ENCODE peak calls at places on chromosomes 3 and 15, in eight cellular contexts. X, P, E, H, I, V, Z and T are unnamed samples.

GRCh38 chr15:75138016-75138999 is 63.4 kb upstream of the C15orf39 start:
- DNase-seq in X (no peak), P (no peak), E (no peak), H (no peak), I (no peak), V (no peak), Z (no peak), T (no peak)

GRCh38 chr3:142366434-142366833 is 81.4 kb downstream of the XRN1 start:
- DNase-seq in X (no peak), P (no peak), E (peak; percentile 12), H (no peak), I (no peak), V (no peak), Z (peak; percentile 6), T (no peak)

GRCh38 chr15:74200394-74200793 is 2.2 kb downstream of the STRA6 start:
- DNase-seq in X (no peak), P (peak; percentile 73), E (peak; percentile 17), H (peak; percentile 52), I (no peak), V (no peak), Z (peak; percentile 43), T (peak; percentile 51)

GRCh38 chr15:100602822-100603393 is 519 bp downstream of the ASB7 start:
- DNase-seq in X (peak; percentile 56), P (no peak), E (peak; percentile 38), H (peak; percentile 10), I (no peak), V (no peak), Z (no peak), T (no peak)

GRCh38 chr3:52110502-52110901 is 43.7 kb downstream of the POC1A start:
- DNase-seq in X (no peak), P (no peak), E (no peak), H (no peak), I (no peak), V (no peak), Z (no peak), T (no peak)

GRCh38 chr3:101061312-101061711 is 68.1 kb upstream of the ABI3BP start:
- DNase-seq in X (no peak), P (no peak), E (no peak), H (no peak), I (no peak), V (no peak), Z (no peak), T (no peak)

GRCh38 chr3:1462916-1463315 is 370.1 kb downstream of the CNTN6 start:
- DNase-seq in X (no peak), P (no peak), E (no peak), H (no peak), I (no peak), V (no peak), Z (no peak), T (no peak)

GRCh38 chr3:50205719-50206276 is 727 bp downstream of the SLC38A3 start:
- DNase-seq in X (no peak), P (no peak), E (peak; percentile 20), H (peak; percentile 32), I (peak; percentile 57), V (peak; percentile 83), Z (peak; percentile 63), T (peak; percentile 72)

GRCh38 chr3:15391007-15391406 is 36.3 kb downstream of the METTL6 start:
- DNase-seq in X (no peak), P (no peak), E (no peak), H (no peak), I (no peak), V (no peak), Z (no peak), T (no peak)

GRCh38 chr3:18809640-18810305 is 338.5 kb upstream of the KCNH8 start:
- DNase-seq in X (no peak), P (no peak), E (no peak), H (no peak), I (no peak), V (no peak), Z (no peak), T (no peak)

GRCh38 chr15:53197426-53197839 is 407.3 kb upstream of the ONECUT1 start:
- DNase-seq in X (no peak), P (peak; percentile 40), E (peak; percentile 35), H (peak; percentile 32), I (peak; percentile 63), V (peak; percentile 80), Z (peak; percentile 24), T (peak; percentile 33)

GRCh38 chr3:99344216-99344615 is 294.2 kb upstream of the COL8A1 start:
- DNase-seq in X (no peak), P (no peak), E (no peak), H (no peak), I (no peak), V (no peak), Z (no peak), T (no peak)

GRCh38 chr3:44117239-44117638 is 124.4 kb upstream of the TOPAZ1 start:
- DNase-seq in X (no peak), P (no peak), E (no peak), H (no peak), I (no peak), V (peak; percentile 25), Z (no peak), T (no peak)

DNA sequence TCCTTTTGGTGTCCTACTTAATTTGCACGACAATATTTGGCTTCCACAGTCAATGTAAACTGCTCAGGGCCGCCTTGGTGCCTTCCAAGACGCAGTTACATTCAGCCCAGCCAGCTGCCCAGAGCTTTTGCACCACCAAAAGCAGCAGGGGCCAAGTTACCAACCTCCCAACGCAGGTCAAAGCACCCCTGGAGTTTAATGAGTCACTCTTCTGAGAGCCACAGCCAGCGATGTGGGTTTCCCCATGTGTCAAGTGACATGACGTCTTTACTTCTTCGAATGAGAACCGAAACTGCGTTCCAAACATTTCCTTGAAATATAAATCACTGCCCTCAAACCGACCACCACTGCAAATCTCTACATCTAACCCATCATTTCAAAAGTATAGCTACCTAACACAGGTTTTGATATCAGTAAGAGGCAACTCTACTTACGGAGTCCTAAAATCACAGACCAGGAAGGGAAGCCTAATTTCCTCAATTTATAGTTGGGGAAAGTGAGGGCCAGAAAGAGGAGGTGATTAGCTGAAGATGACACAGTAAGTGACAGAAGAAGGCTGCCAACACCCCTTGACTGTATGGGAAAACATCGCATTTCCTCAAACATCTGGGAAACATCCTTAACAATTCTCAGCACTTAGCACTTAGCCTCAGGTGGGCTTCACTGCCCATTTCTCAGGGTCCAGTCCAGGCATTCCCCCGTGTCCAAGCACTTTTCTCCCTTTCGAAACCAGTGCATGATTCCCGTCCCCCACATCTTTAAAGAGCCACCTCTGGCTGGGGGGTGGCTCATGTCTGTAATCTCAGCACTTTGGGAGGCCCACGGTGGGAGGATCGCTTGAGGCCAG is 24.5 kb downstream of the MB21D2 start:
- DNase-seq in X (no peak), P (peak; percentile 84), E (peak; percentile 44), H (peak; percentile 10), I (no peak), V (peak; percentile 26), Z (peak; percentile 84), T (peak; percentile 60)
- TF ChIP-seq POLR2A in X (no peak), P (no peak), E (no peak), H (no peak), I (no peak), V (no peak), Z (no peak), T (no peak)

GRCh38 chr15:25185156-25185710 is 230.4 kb downstream of the SNRPN start:
- DNase-seq in X (no peak), P (no peak), E (no peak), H (no peak), I (no peak), V (no peak), Z (no peak), T (peak; percentile 21)
- H3K9me3 ChIP-seq in X (peaks cover 92% of the 10 kb centered on the region), P (no peaks in the 10 kb centered on the region), E (peaks cover 8% of the 10 kb centered on the region), H (no peaks in the 10 kb centered on the region), I (peaks cover 90% of the 10 kb centered on the region), V (no peaks in the 10 kb centered on the region), Z (peaks cover 5% of the 10 kb centered on the region), T (peaks cover 67% of the 10 kb centered on the region)

GRCh38 chr3:70996082-70996481 is 587.4 kb downstream of the FOXP1 start:
- DNase-seq in X (no peak), P (no peak), E (no peak), H (no peak), I (no peak), V (no peak), Z (no peak), T (no peak)
- H3K36me3 ChIP-seq in X (no peaks in the 10 kb centered on the region), P (no peaks in the 10 kb centered on the region), E (peaks cover 19% of the 10 kb centered on the region), H (no peaks in the 10 kb centered on the region), I (peaks cover 75% of the 10 kb centered on the region), V (no peaks in the 10 kb centered on the region), Z (no peaks in the 10 kb centered on the region), T (peaks cover 3% of the 10 kb centered on the region)

GRCh38 chr15:62888628-62889027 is 153.9 kb upstream of the TPM1 start:
- DNase-seq in X (no peak), P (no peak), E (no peak), H (no peak), I (no peak), V (no peak), Z (no peak), T (no peak)

GRCh38 chr15:62883938-62884479 is 158.5 kb upstream of the TPM1 start:
- DNase-seq in X (no peak), P (no peak), E (no peak), H (no peak), I (no peak), V (no peak), Z (no peak), T (no peak)

GRCh38 chr15:62889141-62889661 is 153.3 kb upstream of the TPM1 start:
- DNase-seq in X (no peak), P (no peak), E (no peak), H (no peak), I (no peak), V (no peak), Z (no peak), T (no peak)

GRCh38 chr15:62887113-62887570 is 155.4 kb upstream of the TPM1 start:
- DNase-seq in X (no peak), P (no peak), E (no peak), H (no peak), I (no peak), V (no peak), Z (no peak), T (no peak)

GRCh38 chr15:62886431-62887071 is 156.0 kb upstream of the TPM1 start:
- DNase-seq in X (no peak), P (no peak), E (peak; percentile 37), H (no peak), I (no peak), V (no peak), Z (no peak), T (no peak)
- TF ChIP-seq POLR2A in X (no peak), P (no peak), E (no peak), H (no peak), I (no peak), V (peak; percentile 27), Z (no peak), T (no peak)

DNA sequence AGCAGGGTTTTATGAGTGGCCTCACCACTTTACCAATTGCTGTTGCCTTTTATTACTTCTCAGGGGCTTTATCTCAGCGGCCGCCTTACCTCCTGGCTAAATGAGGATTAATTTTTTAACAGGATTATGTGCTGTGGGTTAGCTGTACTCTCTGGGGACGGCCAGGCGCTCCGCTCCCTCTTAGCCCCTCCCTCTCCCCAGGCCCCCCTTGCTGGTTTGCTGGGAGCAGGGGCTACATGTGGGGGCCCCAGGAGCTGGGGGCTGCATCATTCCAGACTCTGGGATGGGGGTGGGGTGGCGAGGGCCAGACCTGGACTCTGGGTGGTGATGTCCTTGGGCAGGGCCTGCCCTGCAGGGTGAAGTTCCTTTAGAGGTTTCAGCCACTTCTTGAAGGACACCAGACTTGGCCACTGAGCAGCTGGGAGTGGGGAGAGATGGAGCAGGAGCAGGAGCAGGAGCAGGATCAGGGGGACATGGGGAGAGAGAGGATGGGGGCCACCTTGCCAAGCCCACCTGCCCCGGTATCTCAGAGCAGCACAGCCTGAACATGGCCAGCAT is 196.1 kb downstream of the GOLGA6L6 start:
- DNase-seq in X (no peak), P (no peak), E (no peak), H (no peak), I (no peak), V (no peak), Z (no peak), T (peak; percentile 20)
- H3K9me3 ChIP-seq in X (peaks cover 36% of the 10 kb centered on the region), P (no peaks in the 10 kb centered on the region), E (peaks cover 70% of the 10 kb centered on the region), H (no peaks in the 10 kb centered on the region), I (peaks cover 54% of the 10 kb centered on the region), V (no peaks in the 10 kb centered on the region), Z (peaks cover 78% of the 10 kb centered on the region), T (peaks cover 18% of the 10 kb centered on the region)

GRCh38 chr3:65252266-65252665 is 564.5 kb upstream of the ADAMTS9 start:
- DNase-seq in X (no peak), P (no peak), E (no peak), H (no peak), I (no peak), V (no peak), Z (no peak), T (no peak)
- H3K36me3 ChIP-seq in X (no peaks in the 10 kb centered on the region), P (no peaks in the 10 kb centered on the region), E (no peaks in the 10 kb centered on the region), H (no peaks in the 10 kb centered on the region), I (no peaks in the 10 kb centered on the region), V (no peaks in the 10 kb centered on the region), Z (no peaks in the 10 kb centered on the region), T (no peaks in the 10 kb centered on the region)